ENCODE peak calls at places on chromosome 18, in four cellular contexts. X, E, I and N are unnamed samples.

GRCh38 chr18:11324956-11325873 is 175.8 kb upstream of the PIEZO2 start:
- DNase-seq in I (no peak), E (no peak), X (no peak), N (peak; percentile 78)

GRCh38 chr18:59959079-59959478 is 59.3 kb downstream of the PMAIP1 start:
- DNase-seq in X (no peak), E (no peak), I (no peak), N (no peak)

GRCh38 chr18:27861539-27861938 is 315.4 kb downstream of the CDH2 start:
- DNase-seq in X (no peak), E (no peak), I (no peak), N (no peak)

GRCh38 chr18:48459471-48459870 is 50.3 kb upstream of the ZBTB7C start:
- DNase-seq in I (no peak), E (peak; percentile 37), X (no peak), N (no peak)

GRCh38 chr18:25066536-25066935 is 285.4 kb downstream of the ZNF521 start:
- DNase-seq in I (no peak), X (no peak), E (no peak), N (no peak)

GRCh38 chr18:5998907-5999306 is 103.6 kb upstream of the TMEM200C start:
- DNase-seq in I (no peak), E (no peak), X (no peak), N (no peak)

GRCh38 chr18:45957100-45957499 is 10.0 kb downstream of the EPG5 start:
- DNase-seq in X (no peak), E (no peak), I (no peak), N (no peak)

GRCh38 chr18:49238433-49239042 is 221.9 kb downstream of the DYM start:
- DNase-seq in X (no peak), E (no peak), I (no peak), N (peak; percentile 55)

GRCh38 chr18:51778115-51778514 is 561.9 kb upstream of the DCC start:
- DNase-seq in E (no peak), I (no peak), X (no peak), N (no peak)

GRCh38 chr18:68215931-68216330 is 499.0 kb downstream of the TMX3 start:
- DNase-seq in X (no peak), I (no peak), E (no peak), N (no peak)

GRCh38 chr18:72233106-72233505 is 311.0 kb downstream of the CBLN2 start:
- DNase-seq in E (no peak), I (no peak), X (no peak), N (no peak)

GRCh38 chr18:6776193-6776592 is 46.7 kb downstream of the ARHGAP28 start:
- DNase-seq in E (no peak), I (no peak), X (no peak), N (no peak)

GRCh38 chr18:58043452-58044369 is at the start of gene NEDD4L:
- DNase-seq in E (peak; percentile 89), I (peak; percentile 96), X (peak; percentile 80), N (peak; percentile 89)

GRCh38 chr18:66495844-66496243 is 108.0 kb downstream of the CDH19 start:
- DNase-seq in I (no peak), E (peak; percentile 60), X (no peak), N (peak; percentile 79)

GRCh38 chr18:75727479-75727878 is 300.0 kb upstream of the SMIM21 start:
- DNase-seq in E (peak; percentile 33), I (no peak), X (no peak), N (peak; percentile 59)

GRCh38 chr18:2617974-2618373 is 37.6 kb upstream of the SMCHD1 start:
- DNase-seq in E (no peak), I (no peak), X (no peak), N (no peak)

GRCh38 chr18:24924066-24924716 is 427.8 kb downstream of the ZNF521 start:
- DNase-seq in X (no peak), E (no peak), I (no peak), N (no peak)

GRCh38 chr18:3224223-3224622 is 4.5 kb upstream of the MYOM1 start:
- DNase-seq in I (no peak), E (no peak), X (no peak), N (no peak)

GRCh38 chr18:63120541-63121059 is 199.0 kb downstream of the BCL2 start:
- DNase-seq in E (no peak), I (no peak), X (no peak), N (no peak)

GRCh38 chr18:26470011-26470637 is 78.2 kb downstream of the KCTD1 start:
- DNase-seq in E (no peak), X (no peak), I (no peak), N (no peak)

GRCh38 chr18:57544958-57545661 is 41.4 kb downstream of the FECH start:
- DNase-seq in I (no peak), E (no peak), X (no peak), N (no peak)

DNA sequence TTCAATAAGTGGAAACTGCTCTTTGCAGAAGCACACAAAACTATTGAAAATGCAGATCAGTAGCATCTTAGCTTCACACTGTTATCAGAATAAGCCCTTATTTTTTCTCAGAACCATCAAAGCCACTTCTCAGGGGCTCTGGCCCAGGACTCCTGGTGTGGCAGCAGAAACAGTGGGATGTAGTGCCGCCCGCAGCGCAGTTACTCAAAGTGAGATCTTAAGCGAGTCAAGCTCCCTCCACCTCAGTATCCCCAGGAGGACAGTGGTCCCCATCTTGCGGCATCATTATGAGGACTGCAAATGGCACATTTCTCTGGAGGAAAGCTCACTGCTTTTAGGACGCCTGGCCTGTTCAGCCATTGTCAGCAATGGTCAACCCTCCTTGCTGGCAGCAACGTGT is 60.0 kb downstream of the MBP start:
- DNase-seq in X (no peak), E (no peak), I (no peak), N (no peak)
- H3K27ac ChIP-seq in X (peak overlapping the region; percentile 10), E (peak overlapping the region; percentile 66), I (peak overlapping the region; percentile 28), N (no peak overlapping the region)

DNA sequence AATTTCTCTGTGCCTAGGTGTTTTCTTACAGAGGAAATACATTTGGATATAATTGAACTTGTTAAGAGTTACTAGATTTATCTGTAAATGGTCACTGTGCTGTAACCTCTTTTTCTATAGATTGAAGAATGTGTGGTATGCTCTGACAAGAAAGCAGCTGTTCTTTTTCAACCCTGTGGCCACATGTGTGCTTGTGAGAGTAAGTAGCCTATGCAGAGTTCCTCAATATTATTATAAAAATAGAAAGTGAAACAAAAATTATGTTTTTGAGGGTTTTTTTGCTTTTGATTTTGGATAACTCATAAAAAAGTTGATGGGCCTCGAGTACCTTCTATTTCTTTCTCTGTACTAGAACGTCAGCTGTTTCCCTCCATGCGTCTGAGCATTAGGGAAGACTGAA is 112.4 kb downstream of the MIB1 start:
- DNase-seq in E (no peak), X (no peak), I (no peak), N (peak; percentile 65)
- H3K4me3 ChIP-seq in E (no peak overlapping the region), X (no peak overlapping the region), I (no peak overlapping the region), N (no peak overlapping the region)

GRCh38 chr18:35073186-35074105 is 32.2 kb downstream of the MAPRE2 start:
- DNase-seq in X (no peak), I (no peak), E (no peak), N (peak; percentile 61)

GRCh38 chr18:35075132-35075531 is 33.9 kb downstream of the MAPRE2 start:
- DNase-seq in X (no peak), E (no peak), I (no peak), N (no peak)

GRCh38 chr18:35076126-35076525 is 34.9 kb downstream of the MAPRE2 start:
- DNase-seq in E (no peak), I (no peak), X (no peak), N (no peak)

GRCh38 chr18:35072616-35073015 is 31.4 kb downstream of the MAPRE2 start:
- DNase-seq in I (no peak), X (no peak), E (no peak), N (no peak)

GRCh38 chr18:35074581-35074980 is 33.4 kb downstream of the MAPRE2 start:
- DNase-seq in E (no peak), X (no peak), I (no peak), N (no peak)
- H3K4me1 ChIP-seq in E (peaks cover 4% of the 10 kb centered on the region), X (no peaks in the 10 kb centered on the region), I (peaks cover 31% of the 10 kb centered on the region), N (peaks cover 4% of the 10 kb centered on the region)

GRCh38 chr18:13627639-13628038 is 98.7 kb downstream of the FAM210A start:
- DNase-seq in I (no peak), E (no peak), X (no peak), N (no peak)
- H3K27ac ChIP-seq in I (no peak overlapping the region), E (no peak overlapping the region), X (no peak overlapping the region), N (no peak overlapping the region)